ENCODE peak calls at places on chromosomes 11 and 22, in four cellular contexts. W, R, D and B are unnamed samples.

GRCh38 chr11:123429851-123430735 is at the start of gene GRAMD1B:
- DNase-seq in W (no peak), R (no peak), D (peak; percentile 66), B (peak; percentile 90)

GRCh38 chr11:117473692-117474091 is 146.0 kb downstream of the CEP164 start:
- DNase-seq in W (no peak), R (no peak), D (no peak), B (no peak)

GRCh38 chr22:38656256-38657148 is at the start of the genes CBY1 and FAM227A:
- DNase-seq in W (peak; percentile 97), R (peak; percentile 41), D (peak; percentile 87), B (peak; percentile 76)

GRCh38 chr11:57645716-57646085 is 4.0 kb downstream of the YPEL4 start:
- DNase-seq in W (no peak), R (no peak), D (no peak), B (no peak)

GRCh38 chr11:83922318-83922717 is 636.2 kb upstream of the CCDC90B start:
- DNase-seq in W (no peak), R (no peak), D (no peak), B (no peak)

GRCh38 chr22:43433904-43434600 is 22.2 kb downstream of the MPPED1 start:
- DNase-seq in W (no peak), R (no peak), D (no peak), B (no peak)

GRCh38 chr11:21625982-21626381 is 566.9 kb upstream of the ANO5 start:
- DNase-seq in W (no peak), R (no peak), D (no peak), B (no peak)

GRCh38 chr11:30984442-30984816 is 385.1 kb downstream of the DCDC1 start:
- DNase-seq in W (no peak), R (no peak), D (no peak), B (peak; percentile 0)

GRCh38 chr11:121592708-121593107 is 139.9 kb upstream of the SORL1-AS1 start:
- DNase-seq in W (no peak), R (peak; percentile 17), D (peak; percentile 37), B (peak; percentile 57)

DNA sequence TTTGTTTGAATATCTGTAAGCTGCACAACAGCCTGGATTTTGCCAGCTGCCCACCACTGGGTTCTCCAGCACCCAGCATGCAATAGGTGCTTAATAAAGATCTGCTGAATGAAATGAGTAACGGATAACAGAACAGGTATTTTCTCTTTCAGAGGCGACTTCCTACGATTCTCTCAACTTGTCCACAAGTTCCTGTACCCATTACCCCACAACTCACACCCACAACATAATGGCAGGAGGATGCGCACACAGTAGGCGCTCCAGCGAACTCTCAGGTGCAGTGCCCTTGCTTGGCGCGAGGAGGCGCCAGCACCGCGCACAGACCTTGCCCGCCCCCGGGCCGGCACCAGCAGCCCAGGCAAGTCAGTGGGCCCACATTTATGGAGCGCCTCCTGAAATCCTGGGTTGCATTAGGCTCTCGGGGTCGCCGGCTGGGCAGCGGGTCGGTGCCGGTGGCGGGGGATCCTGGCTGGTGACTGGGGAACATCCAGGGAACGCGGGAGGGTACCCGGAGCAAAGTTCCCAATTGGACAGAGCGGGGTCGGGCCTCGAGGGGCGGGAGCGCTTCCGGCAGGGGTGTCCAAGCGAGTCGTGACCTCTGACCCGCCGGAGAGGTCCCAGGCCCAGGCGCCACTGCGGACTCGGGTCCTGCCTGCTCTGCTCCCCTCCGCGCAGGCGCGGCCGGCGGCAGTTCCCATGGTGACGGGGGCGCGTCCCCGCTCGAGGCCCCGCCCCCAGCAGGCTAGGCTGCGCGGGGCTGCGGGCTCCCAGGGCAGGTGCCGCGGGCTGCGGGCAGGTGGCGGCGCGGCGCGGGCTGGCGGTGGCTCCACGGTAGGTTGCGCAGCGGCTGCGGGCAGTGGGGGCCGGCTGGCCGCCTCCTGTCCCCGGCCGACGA is at the start of gene KIAA1671:
- DNase-seq in W (peak; percentile 96), R (no peak), D (peak; percentile 87), B (peak; percentile 27)
- TF ChIP-seq FOS in W (no peak), R (no peak), D (no peak), B (no peak)

GRCh38 chr11:64777449-64778222 is 706 bp downstream of the SF1 start:
- DNase-seq in W (peak; percentile 94), R (no peak), D (peak; percentile 85), B (peak; percentile 75)
- TF ChIP-seq POLR2A in W (peak; percentile 55), R (peak; percentile 79), D (peak; percentile 58), B (peak; percentile 47)

DNA sequence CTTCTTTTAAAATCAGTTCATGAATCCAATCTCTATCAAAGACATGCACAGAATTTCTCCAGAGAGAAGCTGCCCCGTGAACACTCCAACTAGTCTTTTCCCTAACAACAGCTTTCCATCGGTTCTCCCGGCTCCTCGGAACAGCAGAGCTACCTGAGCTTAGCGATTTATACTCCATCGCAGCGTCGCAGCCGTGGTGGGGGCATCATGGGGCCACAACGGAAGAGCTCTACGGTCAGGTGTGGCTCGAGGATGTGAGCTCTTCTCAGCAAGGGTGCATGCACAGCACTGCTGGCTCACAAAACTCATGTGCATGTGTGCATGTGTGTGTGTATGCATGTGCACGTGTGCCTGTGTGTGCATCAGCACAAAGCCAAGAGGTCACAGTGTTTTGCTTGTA is 11.7 kb upstream of the MOB2 start:
- DNase-seq in W (no peak), R (no peak), D (no peak), B (no peak)
- TF ChIP-seq FOS in W (no peak), R (no peak), D (no peak), B (no peak)

GRCh38 chr11:96154802-96155520 is 188.0 kb downstream of the MAML2 start:
- DNase-seq in W (no peak), R (no peak), D (no peak), B (peak; percentile 80)
- TF ChIP-seq POLR2A in W (no peak), R (no peak), D (no peak), B (peak; percentile 34)